ENCODE peak calls at places on chromosomes 7 and 10, in six cellular contexts. H is A549, K is adrenal gland, T is AG09309, I is ovary, Q is cardiac fibroblast. Z is an unnamed sample.

GRCh38 chr10:22821501-22821900 is 106.4 kb upstream of the ARMC3 start:
- DNase-seq in H (no peak), K (no peak), T (peak; percentile 83), I (no peak), Q (peak; percentile 52), Z (no peak)

GRCh38 chr7:12418452-12418851 is 14.8 kb upstream of the VWDE start:
- DNase-seq in H (no peak), K (no peak), T (no peak), I (no peak), Q (no peak), Z (no peak)

GRCh38 chr10:101014966-101015581 is 15.5 kb downstream of the LZTS2 start:
- DNase-seq in H (peak; percentile 62), K (no peak), T (peak; percentile 85), I (no peak), Q (peak; percentile 78), Z (no peak)

GRCh38 chr10:99888623-99889022 is 106.2 kb downstream of the ABCC2 start:
- DNase-seq in H (no peak), K (peak; percentile 74), T (peak; percentile 14), I (no peak), Q (peak; percentile 64), Z (no peak)

GRCh38 chr10:11147723-11148122 is 130.1 kb downstream of the CELF2 start:
- DNase-seq in H (no peak), K (peak; percentile 26), T (no peak), I (no peak), Q (no peak), Z (no peak)

GRCh38 chr10:69731184-69731583 is 70.5 kb upstream of the COL13A1 start:
- DNase-seq in H (peak; percentile 18), K (no peak), T (no peak), I (no peak), Q (peak; percentile 63), Z (no peak)

GRCh38 chr10:33071857-33072256 is 113.8 kb upstream of the ITGB1 start:
- DNase-seq in H (no peak), K (no peak), T (no peak), I (no peak), Q (no peak), Z (no peak)

GRCh38 chr7:155218276-155219153 is 79.2 kb upstream of the INSIG1 start:
- DNase-seq in H (no peak), K (no peak), T (no peak), I (no peak), Q (no peak), Z (no peak)

GRCh38 chr7:19117081-19117869 is at the start of gene TWIST1:
- DNase-seq in H (peak; percentile 41), K (peak; percentile 46), T (peak; percentile 96), I (peak; percentile 68), Q (peak; percentile 98), Z (peak; percentile 70)

GRCh38 chr10:69979177-69979576 is 73.5 kb upstream of the MACROH2A2 start:
- DNase-seq in H (no peak), K (no peak), T (no peak), I (no peak), Q (no peak), Z (no peak)

GRCh38 chr10:128421731-128422130 is 295.5 kb upstream of the MKI67 start:
- DNase-seq in H (no peak), K (no peak), T (no peak), I (no peak), Q (no peak), Z (no peak)

GRCh38 chr7:101681170-101682007 is 52.3 kb upstream of the MYL10 start:
- DNase-seq in H (peak; percentile 78), K (peak; percentile 89), T (peak; percentile 80), I (peak; percentile 51), Q (peak; percentile 82), Z (no peak)

DNA sequence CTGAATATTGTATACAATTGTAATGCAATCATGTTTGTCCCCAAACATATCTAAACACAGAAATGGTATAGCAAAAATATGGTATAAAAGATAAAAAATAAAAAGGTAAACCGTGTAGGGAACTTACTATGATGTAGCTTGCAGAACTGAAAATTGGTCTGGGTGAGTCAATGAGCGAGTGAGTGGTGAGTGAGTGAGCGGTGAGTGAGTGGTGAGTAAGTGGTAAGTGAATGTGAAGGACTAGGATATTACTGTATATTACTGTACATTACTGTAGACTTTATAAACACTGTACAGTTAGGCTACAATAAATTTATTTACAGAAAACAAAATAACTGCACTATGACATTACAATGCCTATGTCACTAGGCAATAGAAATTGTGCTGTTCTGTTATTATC is 1163.2 kb upstream of the SORCS1 start:
- DNase-seq in H (no peak), K (no peak), T (no peak), I (no peak), Q (no peak), Z (no peak)
- TF ChIP-seq CTCF in H (no peak), K (no peak), T (no peak), I (no peak), Q (no peak), Z (no peak)

GRCh38 chr10:115422624-115423023 is 329.5 kb downstream of the ATRNL1 start:
- DNase-seq in H (no peak), K (no peak), T (no peak), I (no peak), Q (no peak), Z (no peak)

GRCh38 chr10:115417585-115418265 is 324.6 kb downstream of the ATRNL1 start:
- DNase-seq in H (peak; percentile 54), K (peak; percentile 29), T (no peak), I (no peak), Q (peak; percentile 58), Z (peak; percentile 21)
- TF ChIP-seq CTCF in H (peak; percentile 47), K (peak; percentile 47), T (no peak), I (no peak), Q (peak; percentile 36), Z (peak; percentile 51)

GRCh38 chr7:27611043-27611442 is 51.6 kb downstream of the HIBADH start:
- DNase-seq in H (no peak), K (no peak), T (peak; percentile 25), I (no peak), Q (peak; percentile 14), Z (no peak)
- TF ChIP-seq CTCF in H (no peak), K (no peak), T (no peak), I (no peak), Q (no peak), Z (no peak)

GRCh38 chr7:29239638-29240037 is 45.1 kb downstream of the CHN2 start:
- DNase-seq in H (peak; percentile 29), K (no peak), T (no peak), I (no peak), Q (no peak), Z (no peak)
- TF ChIP-seq CTCF in H (peak; percentile 29), K (peak; percentile 34), T (peak; percentile 19), I (no peak), Q (peak; percentile 34), Z (no peak)

GRCh38 chr10:88984525-88984924 is 6.1 kb upstream of the FAS start:
- DNase-seq in H (no peak), K (no peak), T (no peak), I (no peak), Q (no peak), Z (no peak)
- TF ChIP-seq CTCF in H (no peak), K (no peak), T (no peak), I (no peak), Q (no peak), Z (no peak)

GRCh38 chr7:135272303-135272702 is 38.7 kb downstream of the STRA8 start:
- DNase-seq in H (no peak), K (no peak), T (no peak), I (no peak), Q (no peak), Z (no peak)

GRCh38 chr7:135273581-135273980 is 39.9 kb downstream of the STRA8 start:
- DNase-seq in H (no peak), K (no peak), T (no peak), I (no peak), Q (no peak), Z (no peak)

GRCh38 chr7:135277161-135277560 is 43.5 kb downstream of the STRA8 start:
- DNase-seq in H (no peak), K (no peak), T (no peak), I (no peak), Q (no peak), Z (no peak)

GRCh38 chr7:135275971-135276580 is 42.4 kb downstream of the STRA8 start:
- DNase-seq in H (no peak), K (no peak), T (no peak), I (no peak), Q (no peak), Z (no peak)

DNA sequence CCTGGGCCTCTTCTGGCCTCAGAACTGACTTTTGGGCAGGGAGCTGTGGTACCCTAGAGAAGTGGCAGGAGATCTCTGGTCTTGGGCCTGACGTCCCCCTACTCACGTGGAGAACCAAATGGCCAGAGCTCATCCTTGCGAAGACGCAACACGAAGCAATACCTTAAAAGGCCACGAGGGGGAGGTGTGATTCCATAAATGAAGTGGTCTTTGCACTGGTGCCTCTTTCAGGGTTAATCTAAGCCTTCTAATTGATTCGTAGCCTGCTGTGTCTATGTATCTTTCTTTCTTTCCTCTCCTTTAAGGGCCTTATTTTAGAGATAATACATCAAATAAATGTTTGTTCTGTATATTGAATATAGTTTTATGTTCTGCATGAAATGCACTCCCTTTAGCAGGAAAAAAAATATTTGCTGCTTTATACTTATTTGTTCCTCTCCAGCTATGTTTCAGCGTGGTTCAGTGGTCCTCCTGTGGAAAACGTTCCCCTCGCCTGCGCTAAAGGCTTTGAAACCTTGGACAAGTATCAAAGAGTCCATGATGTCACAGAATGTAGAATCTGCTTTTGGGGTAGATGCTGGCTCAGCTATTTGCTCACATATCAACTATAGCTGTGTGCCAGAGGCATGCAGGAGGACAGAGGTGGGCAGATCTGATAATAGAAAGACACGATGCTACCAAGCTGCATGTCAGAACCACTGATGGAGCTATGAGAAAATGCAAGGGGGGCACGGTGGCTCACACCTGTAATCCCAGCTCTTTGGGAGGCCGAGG is 41.0 kb downstream of the STRA8 start:
- DNase-seq in H (peak; percentile 80), K (peak; percentile 82), T (peak; percentile 25), I (peak; percentile 65), Q (peak; percentile 83), Z (peak; percentile 78)
- TF ChIP-seq CTCF in H (peak; percentile 83), K (peak; percentile 77), T (peak; percentile 77), I (peak; percentile 54), Q (peak; percentile 80), Z (peak; percentile 70)

GRCh38 chr7:128948976-128949760 is 11.4 kb downstream of the IRF5 start:
- DNase-seq in H (no peak), K (no peak), T (no peak), I (no peak), Q (peak; percentile 60), Z (no peak)

GRCh38 chr7:128947854-128948253 is 10.1 kb downstream of the IRF5 start:
- DNase-seq in H (no peak), K (peak; percentile 46), T (no peak), I (no peak), Q (no peak), Z (no peak)

GRCh38 chr7:128945668-128946366 is 8.1 kb downstream of the IRF5 start:
- DNase-seq in H (no peak), K (no peak), T (no peak), I (no peak), Q (no peak), Z (no peak)

GRCh38 chr7:128948312-128948973 is 10.7 kb downstream of the IRF5 start:
- DNase-seq in H (no peak), K (no peak), T (no peak), I (no peak), Q (peak; percentile 16), Z (no peak)

GRCh38 chr7:128946936-128947830 is 9.5 kb downstream of the IRF5 start:
- DNase-seq in H (no peak), K (no peak), T (no peak), I (no peak), Q (no peak), Z (no peak)
- TF ChIP-seq CTCF in H (peak; percentile 8), K (no peak), T (peak; percentile 19), I (no peak), Q (peak; percentile 25), Z (no peak)